ENCODE peak calls at places on chromosomes 12 and 14, in ten cellular contexts. D is mesenchymal stem cell; R is GM23248; X is PC-9; K is fibroblast of lung; Q is right cardiac atrium; O is mesendoderm; T is stomach; Z is gastrocnemius medialis; N is CD4-positive, CD25-positive, alpha-beta regulatory T cell. U is an unnamed sample.

GRCh38 chr12:76236640-76237039 is 111.6 kb downstream of the BBS10 start:
- DNase-seq in O (no peak), T (no peak), K (peak; percentile 84), R (peak; percentile 41), X (peak; percentile 87), Q (no peak), D (peak; percentile 15), N (no peak), Z (no peak), U (no peak)

GRCh38 chr12:104576980-104577925 is 120.5 kb downstream of the CHST11 start:
- DNase-seq in K (peak; percentile 95), D (peak; percentile 78), Q (no peak), Z (no peak), X (no peak), O (no peak), T (no peak), R (peak; percentile 88), N (no peak), U (no peak)

GRCh38 chr14:22887990-22888378 is 5.0 kb downstream of the REM2 start:
- DNase-seq in N (peak; percentile 45), O (no peak), D (no peak), Z (no peak), T (no peak), Q (no peak), X (no peak), R (no peak), K (no peak), U (no peak)

GRCh38 chr12:26621932-26622331 is 211.1 kb downstream of the ITPR2 start:
- DNase-seq in X (no peak), O (no peak), N (no peak), R (no peak), Z (no peak), T (no peak), K (no peak), Q (no peak), D (no peak), U (no peak)

GRCh38 chr14:85618978-85619377 is 89.0 kb downstream of the FLRT2 start:
- DNase-seq in K (no peak), Q (no peak), X (no peak), N (no peak), T (no peak), R (no peak), Z (no peak), D (no peak), O (no peak), U (no peak)

GRCh38 chr12:52149182-52149641 is 42.6 kb downstream of the KRT80 start:
- DNase-seq in T (no peak), O (peak; percentile 52), Z (no peak), N (no peak), D (no peak), R (no peak), K (no peak), X (peak; percentile 32), Q (no peak), U (no peak)

GRCh38 chr14:53946404-53947400 is 9.9 kb downstream of the BMP4 start:
- DNase-seq in Z (no peak), K (no peak), X (no peak), Q (peak; percentile 64), D (no peak), O (peak; percentile 57), R (no peak), N (no peak), T (no peak), U (peak; percentile 89)

GRCh38 chr14:106831322-106831720 is 1304.9 kb downstream of the TMEM121 start:
- DNase-seq in T (no peak), X (no peak), O (peak; percentile 22), K (no peak), Z (no peak), R (no peak), N (peak; percentile 27), D (no peak), Q (peak; percentile 54), U (no peak)

GRCh38 chr12:49298160-49298559 is 3.2 kb downstream of the PRPH start:
- DNase-seq in N (no peak), D (no peak), K (no peak), R (no peak), O (no peak), X (no peak), T (no peak), Z (no peak), Q (no peak), U (no peak)

GRCh38 chr14:34425095-34425851 is 36.8 kb downstream of the SPTSSA start:
- DNase-seq in T (no peak), N (no peak), R (no peak), O (peak; percentile 38), Q (no peak), X (peak; percentile 87), Z (no peak), D (no peak), K (no peak), U (no peak)

GRCh38 chr14:30417121-30417520 is 141.8 kb upstream of the G2E3 start:
- DNase-seq in R (peak; percentile 46), O (no peak), Z (no peak), N (no peak), T (no peak), Q (no peak), X (no peak), D (no peak), K (no peak), U (no peak)

GRCh38 chr12:23555180-23555784 is 394.2 kb downstream of the SOX5 start:
- DNase-seq in T (no peak), D (no peak), O (no peak), Z (no peak), N (no peak), X (no peak), R (no peak), K (no peak), Q (no peak), U (no peak)
- H3K4me3 ChIP-seq in T (no peak overlapping the region), D (no peak overlapping the region), O (no peak overlapping the region), Z (no peak overlapping the region), N (no peak overlapping the region), X (no peak overlapping the region), R (no peak overlapping the region), K (no peak overlapping the region), Q (no peak overlapping the region), U (no peak overlapping the region)

GRCh38 chr12:27970391-27970980 is 2.0 kb downstream of the PTHLH start:
- DNase-seq in Q (no peak), D (peak; percentile 28), R (peak; percentile 78), Z (no peak), T (no peak), N (no peak), K (peak; percentile 68), O (peak; percentile 51), X (no peak), U (peak; percentile 79)

GRCh38 chr12:27970981-27971489 is 1.5 kb downstream of the PTHLH start:
- DNase-seq in Z (no peak), N (no peak), O (peak; percentile 63), T (no peak), K (peak; percentile 44), X (no peak), D (peak; percentile 32), R (peak; percentile 37), Q (peak; percentile 30), U (peak; percentile 52)

GRCh38 chr12:27972721-27973120 is at the start of gene PTHLH:
- DNase-seq in K (no peak), R (peak; percentile 8), N (no peak), Z (no peak), D (no peak), X (no peak), T (no peak), Q (no peak), O (no peak), U (no peak)

GRCh38 chr12:27969901-27970390 is 2.6 kb downstream of the PTHLH start:
- DNase-seq in D (peak; percentile 55), T (peak; percentile 72), O (peak; percentile 88), K (peak; percentile 80), X (peak; percentile 74), Q (peak; percentile 76), R (peak; percentile 82), N (peak; percentile 41), Z (no peak), U (no peak)

DNA sequence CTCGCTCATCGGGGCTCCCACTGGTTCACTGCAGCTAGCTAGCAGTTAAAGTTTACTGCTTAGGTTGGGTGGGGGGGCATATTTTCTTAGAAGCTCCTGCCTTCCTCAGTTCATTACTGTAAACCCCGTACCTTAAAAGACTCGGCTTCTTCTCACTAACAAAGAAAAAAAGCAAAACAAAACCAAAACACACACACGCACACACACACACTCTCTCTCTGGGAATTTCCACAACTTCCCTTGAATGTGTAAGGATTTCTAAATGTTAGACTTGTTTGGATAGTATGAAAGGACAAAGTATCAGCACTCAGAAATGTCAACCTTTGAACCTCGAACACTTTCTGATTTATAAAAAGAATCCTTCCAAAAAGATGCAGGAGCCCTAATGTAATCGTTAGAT is 927 bp downstream of the PTHLH start:
- DNase-seq in R (no peak), D (peak; percentile 66), O (no peak), X (no peak), T (no peak), Q (no peak), N (no peak), Z (no peak), K (no peak), U (no peak)
- H3K27me3 ChIP-seq in R (no peaks in the 10 kb centered on the region), D (peaks cover 6% of the 10 kb centered on the region), O (peaks cover 40% of the 10 kb centered on the region), X (no peaks in the 10 kb centered on the region), T (peaks cover 10% of the 10 kb centered on the region), Q (no peaks in the 10 kb centered on the region), N (peaks cover 50% of the 10 kb centered on the region), Z (peaks cover 58% of the 10 kb centered on the region), K (peaks cover 29% of the 10 kb centered on the region), U (peaks cover 97% of the 10 kb centered on the region)

DNA sequence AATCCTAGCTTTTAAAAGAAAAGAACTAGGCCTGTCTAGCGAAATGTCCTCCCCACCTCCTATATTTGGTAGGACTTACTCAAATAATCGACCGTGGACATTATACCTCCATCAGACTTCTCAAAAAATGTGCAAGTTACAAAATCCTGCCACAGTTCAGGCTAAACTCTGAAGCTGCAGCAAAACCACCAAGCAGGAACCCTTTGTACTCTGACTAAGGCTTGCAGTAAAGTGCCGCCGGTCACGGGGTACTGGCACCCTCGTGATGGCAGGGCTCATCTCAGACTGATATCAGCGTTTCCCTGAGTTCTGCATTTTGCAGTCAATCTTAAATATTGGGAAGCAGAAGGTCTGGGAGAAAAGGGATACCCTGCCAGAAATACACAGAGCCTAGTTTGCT is 17.1 kb downstream of the SLC11A2 start:
- DNase-seq in X (no peak), D (no peak), Q (peak; percentile 74), O (no peak), R (no peak), T (peak; percentile 42), Z (peak; percentile 81), N (peak; percentile 44), K (peak; percentile 16), U (no peak)
- H3K4me3 ChIP-seq in X (no peak overlapping the region), D (no peak overlapping the region), Q (peak overlapping the region; percentile 60), O (no peak overlapping the region), R (no peak overlapping the region), T (no peak overlapping the region), Z (peak overlapping the region; percentile 46), N (peak overlapping the region; percentile 8), K (no peak overlapping the region), U (no peak overlapping the region)

DNA sequence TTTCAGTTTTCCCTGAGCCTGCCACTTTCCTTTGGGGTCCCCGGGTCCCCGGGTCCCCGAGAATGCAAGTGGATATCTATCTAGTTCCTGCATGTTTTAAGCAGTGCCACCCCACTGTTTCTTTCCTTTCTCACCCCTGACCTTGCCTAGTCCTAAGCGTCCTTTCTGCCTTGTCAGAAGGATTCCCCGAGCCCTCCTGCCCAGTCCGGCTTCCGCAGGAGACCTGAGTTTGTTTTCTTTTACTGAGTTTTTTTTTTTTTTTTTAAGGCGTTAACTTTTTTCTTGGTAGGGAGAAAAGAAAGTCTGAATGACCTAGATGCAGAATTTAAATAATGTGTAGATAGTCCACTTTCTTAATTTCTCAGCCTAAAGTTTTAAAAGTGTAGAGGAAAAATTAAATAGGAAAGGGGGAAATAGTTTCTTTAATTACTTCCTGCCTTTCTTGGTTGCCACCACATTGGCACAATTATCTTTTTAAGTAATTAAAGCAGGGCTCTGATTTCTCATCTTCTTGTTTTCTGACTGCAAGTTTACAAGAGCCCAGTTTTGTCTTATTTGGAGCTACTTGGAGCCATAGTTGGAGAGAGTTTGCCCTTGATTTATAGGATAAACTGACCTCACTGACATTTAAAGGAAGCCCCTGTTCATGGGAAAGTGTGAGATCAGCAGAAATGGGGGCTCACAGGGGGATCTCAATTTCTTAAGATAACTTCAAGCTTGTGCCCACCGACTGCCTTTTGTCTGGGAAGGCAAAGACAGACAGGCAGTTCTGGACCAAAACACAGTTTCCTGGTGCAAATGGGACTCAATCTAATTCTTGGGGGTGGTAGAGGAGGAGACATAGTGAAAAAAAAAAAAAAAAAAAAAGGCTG is 2.9 kb downstream of the PAX9 start:
- DNase-seq in D (no peak), T (no peak), K (no peak), R (no peak), X (no peak), Z (no peak), N (no peak), Q (no peak), O (no peak), U (peak; percentile 22)
- H3K27me3 ChIP-seq in D (peaks cover 81% of the 10 kb centered on the region), T (peaks cover 51% of the 10 kb centered on the region), K (peaks cover 63% of the 10 kb centered on the region), R (peaks cover 42% of the 10 kb centered on the region), X (no peaks in the 10 kb centered on the region), Z (peaks cover 94% of the 10 kb centered on the region), N (peaks cover 53% of the 10 kb centered on the region), Q (peaks cover 3% of the 10 kb centered on the region), O (peaks cover 49% of the 10 kb centered on the region), U (peaks cover 94% of the 10 kb centered on the region)